ENCODE peak calls at places on chromosomes 16 and 17, in five cellular contexts. One of them, this sample, is unnamed.

GRCh38 chr17:6938637-6939036 is 57.2 kb upstream of the ALOX12 start:
- DNase-seq in CD8-positive, alpha-beta T cell: no peak
- DNase-seq in thoracic aorta: no peak
- DNase-seq in breast epithelium: no peak
- DNase-seq in CD8-positive, alpha-beta memory T cell: no peak
- DNase-seq in this sample: no peak

GRCh38 chr17:44558349-44559287 is 1.3 kb downstream of the FZD2 start:
- DNase-seq in CD8-positive, alpha-beta T cell: no peak
- DNase-seq in thoracic aorta: no peak
- DNase-seq in breast epithelium: no peak
- DNase-seq in CD8-positive, alpha-beta memory T cell: no peak
- DNase-seq in this sample: no peak

GRCh38 chr16:22220714-22221113 is 14.6 kb downstream of the EEF2K start:
- DNase-seq in CD8-positive, alpha-beta T cell: no peak
- DNase-seq in thoracic aorta: peak; percentile 52
- DNase-seq in breast epithelium: no peak
- DNase-seq in CD8-positive, alpha-beta memory T cell: no peak
- DNase-seq in this sample: no peak

GRCh38 chr17:66834426-66834918 is 445 bp upstream of the CACNG5 start:
- DNase-seq in CD8-positive, alpha-beta T cell: no peak
- DNase-seq in thoracic aorta: no peak
- DNase-seq in breast epithelium: no peak
- DNase-seq in CD8-positive, alpha-beta memory T cell: no peak
- DNase-seq in this sample: no peak

GRCh38 chr16:75317101-75317522 is 65.7 kb upstream of the BCAR1 start:
- DNase-seq in CD8-positive, alpha-beta T cell: no peak
- DNase-seq in thoracic aorta: no peak
- DNase-seq in breast epithelium: no peak
- DNase-seq in CD8-positive, alpha-beta memory T cell: no peak
- DNase-seq in this sample: no peak

GRCh38 chr17:50642722-50643656 is 8.3 kb downstream of the ABCC3 start:
- DNase-seq in CD8-positive, alpha-beta T cell: no peak
- DNase-seq in thoracic aorta: no peak
- DNase-seq in breast epithelium: no peak
- DNase-seq in CD8-positive, alpha-beta memory T cell: no peak
- DNase-seq in this sample: no peak

GRCh38 chr17:19769946-19770652 is 22.0 kb upstream of the ALDH3A1 start:
- DNase-seq in CD8-positive, alpha-beta T cell: no peak
- DNase-seq in thoracic aorta: no peak
- DNase-seq in breast epithelium: no peak
- DNase-seq in CD8-positive, alpha-beta memory T cell: no peak
- DNase-seq in this sample: no peak

GRCh38 chr17:39014044-39014794 is 47.0 kb upstream of the FBXO47 start:
- DNase-seq in CD8-positive, alpha-beta T cell: no peak
- DNase-seq in thoracic aorta: no peak
- DNase-seq in breast epithelium: no peak
- DNase-seq in CD8-positive, alpha-beta memory T cell: no peak
- DNase-seq in this sample: no peak

GRCh38 chr16:87053016-87053982 is 263.9 kb downstream of the C16orf95 start:
- DNase-seq in CD8-positive, alpha-beta T cell: no peak
- DNase-seq in thoracic aorta: no peak
- DNase-seq in breast epithelium: no peak
- DNase-seq in CD8-positive, alpha-beta memory T cell: no peak
- DNase-seq in this sample: no peak

GRCh38 chr17:42060231-42060630 is 9.8 kb upstream of the C17orf113 start:
- DNase-seq in CD8-positive, alpha-beta T cell: no peak
- DNase-seq in thoracic aorta: no peak
- DNase-seq in breast epithelium: no peak
- DNase-seq in CD8-positive, alpha-beta memory T cell: no peak
- DNase-seq in this sample: no peak

GRCh38 chr17:74210191-74211140 is 2.9 kb upstream of the TTYH2 start:
- DNase-seq in CD8-positive, alpha-beta T cell: peak; percentile 75
- DNase-seq in thoracic aorta: no peak
- DNase-seq in breast epithelium: peak; percentile 53
- DNase-seq in CD8-positive, alpha-beta memory T cell: peak; percentile 73
- DNase-seq in this sample: peak; percentile 49

GRCh38 chr16:58494981-58495860 is 4.7 kb upstream of the NDRG4 start:
- DNase-seq in CD8-positive, alpha-beta T cell: no peak
- DNase-seq in thoracic aorta: peak; percentile 47
- DNase-seq in breast epithelium: peak; percentile 68
- DNase-seq in CD8-positive, alpha-beta memory T cell: no peak
- DNase-seq in this sample: peak; percentile 90

GRCh38 chr16:58497935-58498334 is 2.0 kb upstream of the NDRG4 start:
- DNase-seq in CD8-positive, alpha-beta T cell: no peak
- DNase-seq in thoracic aorta: no peak
- DNase-seq in breast epithelium: no peak
- DNase-seq in CD8-positive, alpha-beta memory T cell: no peak
- DNase-seq in this sample: no peak

GRCh38 chr16:58493756-58494431 is 6.0 kb upstream of the NDRG4 start:
- DNase-seq in CD8-positive, alpha-beta T cell: no peak
- DNase-seq in thoracic aorta: no peak
- DNase-seq in breast epithelium: no peak
- DNase-seq in CD8-positive, alpha-beta memory T cell: no peak
- DNase-seq in this sample: no peak

GRCh38 chr16:58497468-58497867 is 2.5 kb upstream of the NDRG4 start:
- DNase-seq in CD8-positive, alpha-beta T cell: no peak
- DNase-seq in thoracic aorta: no peak
- DNase-seq in breast epithelium: no peak
- DNase-seq in CD8-positive, alpha-beta memory T cell: no peak
- DNase-seq in this sample: no peak

DNA sequence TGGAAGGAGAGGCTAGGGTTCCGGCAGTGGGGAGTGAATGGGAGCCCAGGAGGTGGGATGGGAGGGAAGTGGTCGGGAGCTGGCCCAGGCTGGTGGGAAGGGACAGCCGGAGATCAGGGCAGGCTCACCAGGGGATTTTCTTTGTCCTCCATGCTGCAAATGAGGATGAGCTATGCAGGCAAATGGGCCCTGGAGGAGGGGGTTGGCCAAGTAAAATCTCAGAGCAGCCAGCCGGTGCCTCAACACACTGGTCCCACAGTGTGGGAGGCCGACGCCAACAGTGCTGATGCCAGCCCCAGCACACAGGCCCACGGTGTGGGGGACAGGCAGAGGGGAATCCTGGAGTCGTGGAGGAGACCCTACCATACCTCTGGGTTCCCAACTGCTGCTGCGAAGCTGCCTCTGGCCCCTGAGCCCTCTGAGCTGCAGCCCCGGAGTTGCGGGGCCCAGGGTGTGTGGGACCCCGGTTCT is 4.0 kb upstream of the NDRG4 start:
- DNase-seq in CD8-positive, alpha-beta T cell: no peak
- DNase-seq in thoracic aorta: no peak
- DNase-seq in breast epithelium: no peak
- DNase-seq in CD8-positive, alpha-beta memory T cell: no peak
- DNase-seq in this sample: no peak
- H3K4me3 ChIP-seq in CD8-positive, alpha-beta T cell: no peak overlapping the region
- H3K4me3 ChIP-seq in thoracic aorta: no peak overlapping the region
- H3K4me3 ChIP-seq in breast epithelium: no peak overlapping the region
- H3K4me3 ChIP-seq in CD8-positive, alpha-beta memory T cell: no peak overlapping the region
- H3K4me3 ChIP-seq in this sample: no peak overlapping the region

DNA sequence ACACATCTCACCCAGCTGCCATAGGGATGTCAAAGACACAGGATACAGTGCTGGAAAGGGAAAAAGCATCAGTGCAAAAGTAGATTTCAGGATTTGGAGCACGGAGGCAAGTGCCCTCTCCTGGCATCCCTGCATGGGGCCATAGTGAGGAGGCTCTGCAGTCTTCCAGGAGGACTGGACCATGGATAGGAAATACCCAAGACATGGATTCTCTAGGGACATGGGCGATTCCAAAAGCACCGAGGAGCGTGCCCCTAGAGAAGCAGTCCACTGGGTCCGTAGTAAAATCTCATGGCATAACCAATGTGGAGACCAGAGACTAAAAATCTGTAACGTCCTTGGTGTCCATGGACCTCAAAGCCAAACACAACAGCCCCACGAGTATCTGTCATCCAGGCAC is 818.2 kb downstream of the KCNJ18 start:
- DNase-seq in CD8-positive, alpha-beta T cell: no peak
- DNase-seq in thoracic aorta: no peak
- DNase-seq in breast epithelium: no peak
- DNase-seq in CD8-positive, alpha-beta memory T cell: no peak
- DNase-seq in this sample: no peak
- H3K9me3 ChIP-seq in CD8-positive, alpha-beta T cell: no peaks in the 10 kb centered on the region
- H3K9me3 ChIP-seq in thoracic aorta: no peaks in the 10 kb centered on the region
- H3K9me3 ChIP-seq in breast epithelium: peaks cover 7% of the 10 kb centered on the region
- H3K9me3 ChIP-seq in CD8-positive, alpha-beta memory T cell: no peaks in the 10 kb centered on the region
- H3K9me3 ChIP-seq in this sample: no peaks in the 10 kb centered on the region

DNA sequence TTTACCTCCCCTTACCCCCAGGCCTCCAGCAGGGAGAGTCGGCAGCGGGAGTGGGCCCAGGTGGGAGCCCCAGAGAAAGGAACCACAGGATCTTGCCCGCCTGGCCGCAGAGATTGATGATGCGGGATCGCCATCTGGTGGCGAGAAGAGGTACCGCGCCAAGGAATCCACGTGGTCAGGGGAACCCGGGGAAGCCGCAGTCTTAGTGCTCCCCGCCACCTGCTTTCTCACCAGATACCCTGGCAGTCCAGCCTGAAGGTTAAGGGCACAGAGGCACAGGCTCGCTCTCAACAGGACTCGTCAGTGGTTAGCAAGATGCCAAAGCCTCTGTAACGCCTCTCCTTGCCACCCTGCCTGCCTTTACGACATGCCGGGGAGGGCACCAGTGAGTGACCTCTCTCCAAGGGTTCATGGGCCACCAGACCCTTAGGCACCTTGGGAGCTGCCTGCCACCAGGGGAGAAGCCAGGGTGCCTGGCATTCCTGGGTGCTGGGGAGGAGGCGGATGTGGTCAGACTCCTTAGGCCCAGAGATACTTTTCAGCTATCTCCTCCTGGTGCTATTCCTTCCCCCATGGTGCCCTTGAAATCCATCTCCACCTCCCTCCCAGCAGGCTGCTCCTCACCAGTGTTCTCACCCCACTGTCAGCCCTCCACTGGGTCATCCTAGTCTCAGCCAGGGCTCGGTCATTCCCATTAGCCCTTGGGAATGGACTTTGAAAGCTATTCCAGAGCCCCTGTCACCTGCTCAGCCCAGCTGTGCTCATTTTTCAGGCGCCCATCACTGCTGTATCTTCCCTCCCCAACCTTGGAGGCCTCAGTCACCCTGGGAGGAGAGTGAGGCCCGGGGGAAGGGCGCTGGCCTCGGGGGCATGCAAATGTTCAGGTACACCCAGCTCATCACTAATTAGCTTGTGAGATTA is 5.4 kb upstream of the RHBDF2 start:
- DNase-seq in CD8-positive, alpha-beta T cell: peak; percentile 83
- DNase-seq in thoracic aorta: peak; percentile 51
- DNase-seq in breast epithelium: peak; percentile 73
- DNase-seq in CD8-positive, alpha-beta memory T cell: peak; percentile 79
- DNase-seq in this sample: peak; percentile 90
- H3K4me3 ChIP-seq in CD8-positive, alpha-beta T cell: no peak overlapping the region
- H3K4me3 ChIP-seq in thoracic aorta: no peak overlapping the region
- H3K4me3 ChIP-seq in breast epithelium: no peak overlapping the region
- H3K4me3 ChIP-seq in CD8-positive, alpha-beta memory T cell: no peak overlapping the region
- H3K4me3 ChIP-seq in this sample: no peak overlapping the region

GRCh38 chr17:54270499-54270898 is 447.8 kb downstream of the KIF2B start:
- DNase-seq in CD8-positive, alpha-beta T cell: no peak
- DNase-seq in thoracic aorta: no peak
- DNase-seq in breast epithelium: no peak
- DNase-seq in CD8-positive, alpha-beta memory T cell: no peak
- DNase-seq in this sample: no peak
- H3K9me3 ChIP-seq in CD8-positive, alpha-beta T cell: no peaks in the 10 kb centered on the region
- H3K9me3 ChIP-seq in thoracic aorta: no peaks in the 10 kb centered on the region
- H3K9me3 ChIP-seq in breast epithelium: no peaks in the 10 kb centered on the region
- H3K9me3 ChIP-seq in CD8-positive, alpha-beta memory T cell: no peaks in the 10 kb centered on the region
- H3K9me3 ChIP-seq in this sample: no peaks in the 10 kb centered on the region

GRCh38 chr17:77381731-77382130 is 241.0 kb downstream of the SEC14L1 start:
- DNase-seq in CD8-positive, alpha-beta T cell: no peak
- DNase-seq in thoracic aorta: no peak
- DNase-seq in breast epithelium: no peak
- DNase-seq in CD8-positive, alpha-beta memory T cell: no peak
- DNase-seq in this sample: no peak

GRCh38 chr17:77381185-77381700 is 240.5 kb downstream of the SEC14L1 start:
- DNase-seq in CD8-positive, alpha-beta T cell: no peak
- DNase-seq in thoracic aorta: no peak
- DNase-seq in breast epithelium: no peak
- DNase-seq in CD8-positive, alpha-beta memory T cell: no peak
- DNase-seq in this sample: no peak

GRCh38 chr17:77383613-77384608 is 243.1 kb downstream of the SEC14L1 start:
- DNase-seq in CD8-positive, alpha-beta T cell: no peak
- DNase-seq in thoracic aorta: no peak
- DNase-seq in breast epithelium: no peak
- DNase-seq in CD8-positive, alpha-beta memory T cell: no peak
- DNase-seq in this sample: no peak

GRCh38 chr17:77382356-77382911 is 241.7 kb downstream of the SEC14L1 start:
- DNase-seq in CD8-positive, alpha-beta T cell: no peak
- DNase-seq in thoracic aorta: no peak
- DNase-seq in breast epithelium: no peak
- DNase-seq in CD8-positive, alpha-beta memory T cell: no peak
- DNase-seq in this sample: no peak

DNA sequence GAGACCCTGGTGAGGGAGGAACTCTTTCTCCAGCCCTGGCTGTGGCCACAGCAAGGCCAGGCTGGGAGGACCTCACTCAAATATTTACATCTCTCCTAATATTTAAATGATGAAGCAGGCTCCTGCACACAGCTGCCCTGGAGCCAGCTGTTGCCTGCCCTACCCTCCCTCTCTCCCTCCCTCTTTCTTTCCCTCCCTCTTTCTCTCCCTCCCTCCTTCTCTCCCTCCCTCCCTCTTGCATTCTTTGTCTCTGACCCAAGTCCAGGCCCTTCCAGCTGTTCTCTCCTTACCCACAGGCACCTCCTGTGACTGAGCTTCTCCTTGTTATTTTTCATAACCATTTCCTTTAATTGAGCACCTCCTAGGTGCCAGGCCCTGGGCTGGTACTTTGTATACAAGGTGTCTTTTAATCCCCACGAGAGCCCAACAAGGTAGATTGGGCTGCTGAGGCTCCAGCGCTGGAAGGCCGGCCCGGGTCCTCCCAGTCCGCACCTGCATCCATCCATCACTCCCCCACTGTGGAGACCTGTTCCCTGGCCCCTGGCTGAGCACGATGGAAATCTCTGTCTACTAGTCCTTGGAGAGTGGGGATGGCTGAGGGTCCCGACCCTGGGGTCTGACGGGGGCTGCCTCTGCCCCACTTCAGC is 242.3 kb downstream of the SEC14L1 start:
- DNase-seq in CD8-positive, alpha-beta T cell: no peak
- DNase-seq in thoracic aorta: no peak
- DNase-seq in breast epithelium: no peak
- DNase-seq in CD8-positive, alpha-beta memory T cell: no peak
- DNase-seq in this sample: no peak
- H3K4me3 ChIP-seq in CD8-positive, alpha-beta T cell: peak overlapping the region; percentile 34
- H3K4me3 ChIP-seq in thoracic aorta: no peak overlapping the region
- H3K4me3 ChIP-seq in breast epithelium: no peak overlapping the region
- H3K4me3 ChIP-seq in CD8-positive, alpha-beta memory T cell: peak overlapping the region; percentile 62
- H3K4me3 ChIP-seq in this sample: no peak overlapping the region

GRCh38 chr16:3377917-3378316 is 22.2 kb downstream of the OR2C1 start:
- DNase-seq in CD8-positive, alpha-beta T cell: no peak
- DNase-seq in thoracic aorta: no peak
- DNase-seq in breast epithelium: no peak
- DNase-seq in CD8-positive, alpha-beta memory T cell: no peak
- DNase-seq in this sample: no peak
- H3K9me3 ChIP-seq in CD8-positive, alpha-beta T cell: peaks cover 34% of the 10 kb centered on the region
- H3K9me3 ChIP-seq in thoracic aorta: peaks cover 88% of the 10 kb centered on the region
- H3K9me3 ChIP-seq in breast epithelium: peaks cover 94% of the 10 kb centered on the region
- H3K9me3 ChIP-seq in CD8-positive, alpha-beta memory T cell: peaks cover 33% of the 10 kb centered on the region
- H3K9me3 ChIP-seq in this sample: peaks cover 9% of the 10 kb centered on the region

GRCh38 chr17:36657763-36658490 is 56.5 kb downstream of the MRM1 start:
- DNase-seq in CD8-positive, alpha-beta T cell: no peak
- DNase-seq in thoracic aorta: no peak
- DNase-seq in breast epithelium: no peak
- DNase-seq in CD8-positive, alpha-beta memory T cell: no peak
- DNase-seq in this sample: no peak
- H3K4me3 ChIP-seq in CD8-positive, alpha-beta T cell: peak overlapping the region; percentile 33
- H3K4me3 ChIP-seq in thoracic aorta: peak overlapping the region; percentile 70
- H3K4me3 ChIP-seq in breast epithelium: peak overlapping the region; percentile 48
- H3K4me3 ChIP-seq in CD8-positive, alpha-beta memory T cell: no peak overlapping the region
- H3K4me3 ChIP-seq in this sample: no peak overlapping the region

This sample was measured in HAP-1.